ENCODE peak calls at places on chromosomes 3 and 15, in nine cellular contexts. K is tibial nerve, S is fibroblast of lung, X is astrocyte, H is hypothalamus, B is HuH-7.5, Q is Caki2, W is HTR-8/SVneo, V is left ventricle myocardium superior. T is an unnamed sample.

GRCh38 chr3:71662553-71662952 is 62.6 kb downstream of the EIF4E3 start:
- DNase-seq in K (no peak), S (no peak), X (no peak), H (no peak), B (no peak), Q (no peak), W (no peak), V (no peak), T (no peak)

GRCh38 chr3:69368129-69368741 is 17.7 kb downstream of the FRMD4B start:
- DNase-seq in K (no peak), S (no peak), X (no peak), H (no peak), B (no peak), Q (no peak), W (no peak), V (no peak), T (peak; percentile 50)

GRCh38 chr3:129460155-129460554 is 20.1 kb downstream of the IFT122 start:
- DNase-seq in K (no peak), S (no peak), X (no peak), H (no peak), B (no peak), Q (no peak), W (no peak), V (no peak), T (no peak)

GRCh38 chr15:61530769-61531168 is 301.7 kb upstream of the RORA start:
- DNase-seq in K (no peak), S (peak; percentile 26), X (no peak), H (no peak), B (no peak), Q (no peak), W (no peak), V (no peak), T (no peak)

GRCh38 chr15:77921664-77922063 is 155.8 kb downstream of the TBC1D2B start:
- DNase-seq in K (no peak), S (no peak), X (no peak), H (no peak), B (no peak), Q (no peak), W (no peak), V (no peak), T (no peak)

GRCh38 chr15:98609144-98609852 is 39.0 kb upstream of the IGF1R start:
- DNase-seq in K (no peak), S (peak; percentile 32), X (peak; percentile 57), H (no peak), B (no peak), Q (peak; percentile 43), W (peak; percentile 74), V (no peak), T (no peak)

GRCh38 chr3:41169038-41169437 is 30.3 kb upstream of the CTNNB1 start:
- DNase-seq in K (no peak), S (no peak), X (peak; percentile 6), H (no peak), B (no peak), Q (no peak), W (no peak), V (no peak), T (no peak)

GRCh38 chr3:160473978-160474377 is 24.4 kb upstream of the TRIM59 start:
- DNase-seq in K (no peak), S (peak; percentile 90), X (peak; percentile 94), H (no peak), B (no peak), Q (no peak), W (peak; percentile 35), V (no peak), T (no peak)

GRCh38 chr3:117706037-117706436 is 996.5 kb downstream of the TUSC7 start:
- DNase-seq in K (no peak), S (peak; percentile 80), X (peak; percentile 97), H (no peak), B (no peak), Q (no peak), W (no peak), V (no peak), T (peak; percentile 95)

GRCh38 chr15:101133751-101134261 is 118.0 kb downstream of the CHSY1 start:
- DNase-seq in K (no peak), S (no peak), X (no peak), H (no peak), B (no peak), Q (no peak), W (no peak), V (no peak), T (no peak)

GRCh38 chr15:68434021-68434420 is 2.1 kb upstream of the ITGA11 start:
- DNase-seq in K (no peak), S (no peak), X (no peak), H (no peak), B (no peak), Q (no peak), W (no peak), V (no peak), T (no peak)

GRCh38 chr3:129308636-129309035 is 30.0 kb downstream of the HMCES start:
- DNase-seq in K (no peak), S (no peak), X (no peak), H (no peak), B (no peak), Q (no peak), W (no peak), V (no peak), T (no peak)

GRCh38 chr3:134007819-134008218 is 21.9 kb downstream of the SLCO2A1 start:
- DNase-seq in K (no peak), S (no peak), X (peak; percentile 23), H (no peak), B (no peak), Q (no peak), W (no peak), V (no peak), T (no peak)

GRCh38 chr15:78638658-78639314 is 2.2 kb downstream of the CHRNB4 start:
- DNase-seq in K (no peak), S (peak; percentile 38), X (no peak), H (no peak), B (peak; percentile 88), Q (peak; percentile 19), W (peak; percentile 69), V (no peak), T (peak; percentile 32)

GRCh38 chr3:46907960-46908293 is 30.4 kb downstream of the PTH1R start:
- DNase-seq in K (no peak), S (no peak), X (no peak), H (no peak), B (no peak), Q (no peak), W (no peak), V (no peak), T (no peak)

GRCh38 chr3:102532901-102533300 is 98.1 kb downstream of the ZPLD1 start:
- DNase-seq in K (no peak), S (peak; percentile 23), X (peak; percentile 10), H (no peak), B (no peak), Q (no peak), W (no peak), V (no peak), T (no peak)

GRCh38 chr3:18649666-18650363 is 224.7 kb upstream of the SATB1 start:
- DNase-seq in K (no peak), S (no peak), X (no peak), H (no peak), B (no peak), Q (no peak), W (no peak), V (no peak), T (no peak)

GRCh38 chr15:65937046-65937445 is 67.8 kb downstream of the RAB11A start:
- DNase-seq in K (no peak), S (no peak), X (no peak), H (no peak), B (no peak), Q (no peak), W (no peak), V (no peak), T (no peak)

GRCh38 chr3:44442591-44443309 is 34.7 kb downstream of the ZNF445 start:
- DNase-seq in K (no peak), S (no peak), X (no peak), H (no peak), B (no peak), Q (no peak), W (no peak), V (no peak), T (no peak)

T was measured in foreskin melanocyte.